ENCODE peak calls at places on chromosomes 4 and X, in six cellular contexts. One of them, this sample, is unnamed.

GRCh38 chrX:102042706-102043325 is 82.7 kb upstream of the TCEAL2 start:
- DNase-seq in lower leg skin: no peak
- DNase-seq in fibroblast of lung: no peak
- DNase-seq in mesothelial cell of epicardium: no peak
- DNase-seq in pancreas: no peak
- DNase-seq in NCI-H2081: no peak
- DNase-seq in this sample: no peak

GRCh38 chrX:146055733-146056132 is 238.1 kb downstream of the SLITRK2 start:
- DNase-seq in lower leg skin: no peak
- DNase-seq in fibroblast of lung: no peak
- DNase-seq in mesothelial cell of epicardium: no peak
- DNase-seq in pancreas: no peak
- DNase-seq in NCI-H2081: no peak
- DNase-seq in this sample: no peak

GRCh38 chrX:123833387-123833786 is 26.5 kb upstream of the XIAP start:
- DNase-seq in lower leg skin: no peak
- DNase-seq in fibroblast of lung: peak
- DNase-seq in mesothelial cell of epicardium: peak
- DNase-seq in pancreas: peak
- DNase-seq in NCI-H2081: peak
- DNase-seq in this sample: no peak

GRCh38 chrX:47217121-47217851 is 1.2 kb upstream of the CDK16 start:
- DNase-seq in lower leg skin: peak
- DNase-seq in fibroblast of lung: peak
- DNase-seq in mesothelial cell of epicardium: no peak
- DNase-seq in pancreas: peak
- DNase-seq in NCI-H2081: peak
- DNase-seq in this sample: no peak

GRCh38 chr4:85153221-85153620 is 186.7 kb upstream of the WDFY3 start:
- DNase-seq in lower leg skin: no peak
- DNase-seq in fibroblast of lung: no peak
- DNase-seq in mesothelial cell of epicardium: no peak
- DNase-seq in pancreas: no peak
- DNase-seq in NCI-H2081: no peak
- DNase-seq in this sample: no peak

GRCh38 chr4:132396636-132397035 is 752.5 kb upstream of the PCDH10 start:
- DNase-seq in lower leg skin: no peak
- DNase-seq in fibroblast of lung: peak
- DNase-seq in mesothelial cell of epicardium: no peak
- DNase-seq in pancreas: no peak
- DNase-seq in NCI-H2081: peak
- DNase-seq in this sample: no peak

GRCh38 chr4:102042843-102043802 is 252.6 kb downstream of the BANK1 start:
- DNase-seq in lower leg skin: no peak
- DNase-seq in fibroblast of lung: peak
- DNase-seq in mesothelial cell of epicardium: no peak
- DNase-seq in pancreas: no peak
- DNase-seq in NCI-H2081: no peak
- DNase-seq in this sample: no peak

GRCh38 chrX:112888916-112889315 is 48.3 kb upstream of the AMOT start:
- DNase-seq in lower leg skin: no peak
- DNase-seq in fibroblast of lung: peak
- DNase-seq in mesothelial cell of epicardium: no peak
- DNase-seq in pancreas: no peak
- DNase-seq in NCI-H2081: peak
- DNase-seq in this sample: no peak

GRCh38 chr4:100147198-100147597 is 43.1 kb downstream of the DDIT4L start:
- DNase-seq in lower leg skin: no peak
- DNase-seq in fibroblast of lung: no peak
- DNase-seq in mesothelial cell of epicardium: no peak
- DNase-seq in pancreas: no peak
- DNase-seq in NCI-H2081: peak
- DNase-seq in this sample: no peak

This sample was measured in brain pericyte.